ENCODE peak calls at places on chromosome 7, in four cellular contexts. K is DMS 273 treated with DMSO at 0.1 percent for 48 hours, G is ACHN, S is glutamatergic neuron. E is an unnamed sample.

GRCh38 chr7:12258074-12258473 is 47.0 kb downstream of the TMEM106B start:
- DNase-seq in G (no peak), K (no peak), S (no peak), E (no peak)

GRCh38 chr7:4020086-4020485 is 662.0 kb upstream of the FOXK1 start:
- DNase-seq in G (no peak), K (no peak), S (no peak), E (no peak)

GRCh38 chr7:47830015-47830414 is 118.3 kb downstream of the PKD1L1 start:
- DNase-seq in K (no peak), G (no peak), S (no peak), E (no peak)

GRCh38 chr7:111112439-111112838 is 21.5 kb downstream of the LRRN3 start:
- DNase-seq in S (no peak), G (no peak), K (no peak), E (no peak)

GRCh38 chr7:30970594-30971094 is 6.9 kb downstream of the GHRHR start:
- DNase-seq in K (no peak), S (no peak), G (no peak), E (no peak)

GRCh38 chr7:149561072-149561471 is 63.5 kb upstream of the ZNF746 start:
- DNase-seq in S (no peak), K (no peak), G (no peak), E (no peak)

GRCh38 chr7:129781128-129781855 is 169.8 kb downstream of the NRF1 start:
- DNase-seq in G (peak), S (no peak), K (peak), E (peak)

GRCh38 chr7:73602721-73603651 is 21.3 kb downstream of the MLXIPL start:
- DNase-seq in S (no peak), G (no peak), K (no peak), E (no peak)

GRCh38 chr7:143284591-143285453 is at the start of gene TMEM139:
- DNase-seq in G (peak), S (no peak), K (no peak), E (no peak)

GRCh38 chr7:47999413-47999812 is 20.0 kb upstream of the HUS1 start:
- DNase-seq in G (no peak), K (no peak), S (no peak), E (no peak)

GRCh38 chr7:20748853-20749252 is 37.8 kb downstream of the SP8 start:
- DNase-seq in S (no peak), G (no peak), K (no peak), E (no peak)

GRCh38 chr7:44394112-44394447 is 68.7 kb upstream of the CAMK2B start:
- DNase-seq in S (no peak), K (no peak), G (no peak), E (no peak)